ENCODE peak calls at places on chromosomes 6 and 20, in eight cellular contexts. Q is NCI-H1417; R is brain microvascular endothelial cell; F is CD8-positive, alpha-beta memory T cell; J is stimulated activated naive B cell treated with anti-CD40 and anti-IgM and Interleukin-4, amounts not matched to agents 10 μg/mL and 1 μg/mL and 100 μg/mL, for 72 hours; S is SJSA1; N is left cardiac atrium; H is head of caudate nucleus. D is an unnamed sample.

GRCh38 chr6:18204691-18205090 is 49.5 kb downstream of the KDM1B start:
- DNase-seq in F (no peak), R (no peak), Q (no peak), H (no peak), S (no peak), J (no peak), N (no peak), D (no peak)

GRCh38 chr6:168188974-168189678 is 110.1 kb upstream of the FRMD1 start:
- DNase-seq in Q (no peak), R (no peak), S (peak), F (no peak), H (no peak), N (no peak), J (no peak), D (no peak)

GRCh38 chr6:125259354-125259736 is 42.4 kb downstream of the HDDC2 start:
- DNase-seq in S (no peak), R (no peak), F (no peak), N (no peak), H (no peak), Q (no peak), J (no peak), D (no peak)

GRCh38 chr20:64010711-64011237 is 25.2 kb upstream of the C20orf204 start:
- DNase-seq in H (no peak), N (no peak), J (no peak), F (no peak), Q (no peak), R (no peak), S (no peak), D (no peak)

GRCh38 chr6:163986313-163986712 is 571.8 kb downstream of the QKI start:
- DNase-seq in F (no peak), N (peak), Q (no peak), R (peak), J (no peak), H (no peak), S (no peak), D (no peak)

GRCh38 chr20:63700199-63701050 is 4.0 kb downstream of the TNFRSF6B start:
- DNase-seq in N (peak), R (no peak), H (no peak), Q (no peak), J (no peak), F (no peak), S (no peak), D (no peak)

GRCh38 chr6:129253731-129254130 is 370.8 kb downstream of the LAMA2 start:
- DNase-seq in N (no peak), F (no peak), S (no peak), J (no peak), R (no peak), H (no peak), Q (no peak), D (no peak)

GRCh38 chr6:4320860-4321259 is 185.5 kb upstream of the ECI2 start:
- DNase-seq in F (no peak), N (no peak), R (peak), Q (no peak), J (no peak), S (no peak), H (no peak), D (no peak)

GRCh38 chr6:144344651-144345050 is 59.5 kb downstream of the UTRN start:
- DNase-seq in Q (no peak), N (no peak), J (no peak), S (no peak), F (peak), H (no peak), R (no peak), D (peak)